ENCODE peak calls at places on chromosomes 2 and 18, in six cellular contexts. F, V, W, R, T and X are unnamed samples.

GRCh38 chr18:52409732-52410131 is 69.7 kb downstream of the DCC start:
- DNase-seq in T (no peak), V (no peak), R (no peak), F (no peak), W (no peak), X (no peak)

GRCh38 chr18:55144226-55144625 is 185.0 kb upstream of the CCDC68 start:
- DNase-seq in T (no peak), R (no peak), V (no peak), W (no peak), F (no peak), X (no peak)

GRCh38 chr2:19667536-19667949 is 234.2 kb downstream of the TTC32 start:
- DNase-seq in F (no peak), V (no peak), T (no peak), W (no peak), R (no peak), X (no peak)

GRCh38 chr2:69449906-69450305 is 12.7 kb upstream of the NFU1 start:
- DNase-seq in V (peak; percentile 14), R (no peak), T (no peak), W (no peak), F (no peak), X (no peak)

GRCh38 chr2:148238561-148238960 is 217.7 kb downstream of the MBD5 start:
- DNase-seq in F (no peak), W (no peak), V (no peak), T (no peak), R (no peak), X (no peak)

GRCh38 chr18:59419386-59419785 is 60.3 kb upstream of the LMAN1 start:
- DNase-seq in V (no peak), W (no peak), T (no peak), F (peak; percentile 63), R (no peak), X (no peak)

GRCh38 chr18:58865714-58866113 is 1.0 kb downstream of the ZNF532 start:
- DNase-seq in R (no peak), V (no peak), W (no peak), F (no peak), T (no peak), X (no peak)

GRCh38 chr2:133760366-133760765 is 192.1 kb upstream of the NCKAP5 start:
- DNase-seq in V (no peak), R (no peak), W (no peak), F (no peak), T (no peak), X (no peak)

GRCh38 chr2:217941886-217942728 is 60.7 kb downstream of the TNS1 start:
- DNase-seq in T (no peak), W (no peak), V (no peak), F (no peak), R (no peak), X (no peak)

GRCh38 chr2:19667085-19667484 is 234.7 kb downstream of the TTC32 start:
- DNase-seq in R (no peak), V (no peak), W (no peak), T (peak; percentile 41), F (peak; percentile 27), X (no peak)

GRCh38 chr2:8515390-8515761 is 166.5 kb upstream of the ID2 start:
- DNase-seq in R (peak; percentile 80), V (peak; percentile 78), T (no peak), F (no peak), W (no peak), X (no peak)

GRCh38 chr2:1795261-1795828 is 51.0 kb upstream of the PXDN start:
- DNase-seq in T (no peak), W (no peak), F (no peak), V (no peak), R (no peak), X (no peak)

GRCh38 chr2:152587187-152587947 is 129.9 kb downstream of the PRPF40A start:
- DNase-seq in V (no peak), F (no peak), T (no peak), R (no peak), W (no peak), X (no peak)

GRCh38 chr2:156883828-156884615 is 373.5 kb upstream of the GALNT5 start:
- DNase-seq in F (no peak), V (no peak), W (no peak), R (no peak), T (no peak), X (no peak)

GRCh38 chr2:61253136-61253535 is 91.1 kb downstream of the C2orf74 start:
- DNase-seq in W (no peak), F (no peak), R (no peak), T (no peak), V (no peak), X (no peak)

GRCh38 chr2:132621131-132621875 is 48.7 kb downstream of the LYPD1 start:
- DNase-seq in F (no peak), T (no peak), W (no peak), V (no peak), R (no peak), X (no peak)

GRCh38 chr2:43082878-43083261 is 143.5 kb downstream of the ZFP36L2 start:
- DNase-seq in F (no peak), T (no peak), W (no peak), V (no peak), R (no peak), X (no peak)

GRCh38 chr18:32530947-32531651 is 60.4 kb upstream of the GAREM1 start:
- DNase-seq in W (no peak), V (peak; percentile 14), T (no peak), R (peak; percentile 26), F (no peak), X (no peak)

GRCh38 chr2:237600205-237600846 is 9.8 kb upstream of the RAB17 start:
- DNase-seq in W (peak; percentile 45), F (peak; percentile 81), R (no peak), V (peak; percentile 49), T (peak; percentile 80), X (no peak)

GRCh38 chr18:2237706-2238105 is 333.6 kb downstream of the METTL4 start:
- DNase-seq in T (no peak), V (no peak), F (no peak), R (no peak), W (no peak), X (no peak)

GRCh38 chr2:36397728-36398413 is 42.3 kb downstream of the CRIM1 start:
- DNase-seq in V (no peak), T (no peak), W (no peak), F (no peak), R (no peak), X (no peak)

GRCh38 chr2:233076749-233077148 is 16.6 kb downstream of the INPP5D start:
- DNase-seq in R (no peak), F (no peak), T (no peak), V (no peak), W (no peak), X (no peak)

GRCh38 chr2:207260947-207261346 is 95.2 kb upstream of the KLF7 start:
- DNase-seq in F (no peak), R (no peak), W (no peak), T (no peak), V (no peak), X (no peak)

GRCh38 chr2:205914198-205914597 is 171.8 kb downstream of the INO80D start:
- DNase-seq in R (no peak), W (no peak), T (no peak), V (no peak), F (no peak), X (no peak)

GRCh38 chr2:84963692-84964405 is 7.1 kb upstream of the KCMF1 start:
- DNase-seq in V (peak; percentile 24), F (peak; percentile 56), W (no peak), R (no peak), T (no peak), X (no peak)

GRCh38 chr2:126413079-126413478 is 242.9 kb upstream of the GYPC start:
- DNase-seq in T (no peak), V (no peak), F (no peak), W (no peak), R (no peak), X (no peak)

GRCh38 chr2:109654316-109655050 is 40.3 kb downstream of the SOWAHC start:
- DNase-seq in F (no peak), R (no peak), T (no peak), V (no peak), W (no peak), X (no peak)

GRCh38 chr2:62999905-63000304 is 50.7 kb upstream of the OTX1 start:
- DNase-seq in W (no peak), V (peak; percentile 11), T (no peak), F (no peak), R (no peak), X (no peak)

GRCh38 chr18:55489742-55490055 is 98.3 kb downstream of the TCF4 start:
- DNase-seq in T (no peak), V (no peak), W (no peak), R (peak; percentile 44), F (no peak), X (no peak)

GRCh38 chr2:101883860-101884259 is 107.9 kb upstream of the IL1R2 start:
- DNase-seq in R (peak; percentile 21), F (peak; percentile 49), T (peak; percentile 13), W (no peak), V (peak; percentile 58), X (no peak)

GRCh38 chr2:230927711-230928341 is 2.8 kb upstream of the GPR55 start:
- DNase-seq in F (no peak), T (no peak), W (no peak), V (no peak), R (no peak), X (no peak)

GRCh38 chr2:69123182-69123581 is 110.2 kb downstream of the ANTXR1 start:
- DNase-seq in R (no peak), T (no peak), W (no peak), V (peak; percentile 26), F (no peak), X (no peak)